ENCODE peak calls at places on chromosomes 3 and 15, in five cellular contexts. N, G, C, A and W are unnamed samples.

GRCh38 chr3:169387751-169388696 is 275.5 kb downstream of the MECOM start:
- DNase-seq in G (peak; percentile 25), C (peak; percentile 4), N (peak; percentile 22), A (no peak), W (peak; percentile 22)

GRCh38 chr3:73069187-73069586 is 7.7 kb downstream of the EBLN2 start:
- DNase-seq in N (no peak), C (no peak), A (no peak), G (no peak), W (no peak)

GRCh38 chr3:147397911-147398809 is 8.2 kb downstream of the ZIC4 start:
- DNase-seq in N (peak; percentile 64), A (no peak), C (no peak), G (peak; percentile 90), W (no peak)

GRCh38 chr3:134607054-134608022 is 43.5 kb downstream of the KY start:
- DNase-seq in A (no peak), G (no peak), N (no peak), C (no peak), W (no peak)

GRCh38 chr3:61848885-61849284 is 287.5 kb downstream of the PTPRG start:
- DNase-seq in N (no peak), C (no peak), A (no peak), G (no peak), W (peak; percentile 72)

GRCh38 chr3:110575702-110576101 is 495.9 kb upstream of the NECTIN3 start:
- DNase-seq in G (peak; percentile 20), A (no peak), C (no peak), N (no peak), W (no peak)

GRCh38 chr3:127081001-127081720 is 98.2 kb downstream of the PLXNA1 start:
- DNase-seq in C (no peak), N (no peak), G (no peak), A (no peak), W (no peak)

GRCh38 chr15:45919806-45920205 is 285.0 kb downstream of the SQOR start:
- DNase-seq in C (no peak), A (no peak), N (no peak), G (peak; percentile 2), W (peak; percentile 1)

GRCh38 chr15:40439461-40440299 is 1.1 kb upstream of the BAHD1 start:
- DNase-seq in A (peak; percentile 20), C (peak; percentile 24), G (peak; percentile 94), N (peak; percentile 77), W (peak; percentile 80)

GRCh38 chr3:124669470-124669869 is 60.8 kb upstream of the UMPS start:
- DNase-seq in G (no peak), A (no peak), C (no peak), N (no peak), W (peak; percentile 91)

GRCh38 chr15:96225642-96226259 is 104.7 kb upstream of the NR2F2 start:
- DNase-seq in G (no peak), A (no peak), C (no peak), N (peak; percentile 30), W (no peak)

GRCh38 chr3:46971151-46971550 is 5.4 kb downstream of the CCDC12 start:
- DNase-seq in G (no peak), C (no peak), A (no peak), N (no peak), W (no peak)
- TF ChIP-seq EZH2phosphoT487 in G (no peak), C (no peak), A (no peak), N (no peak), W (no peak)

DNA sequence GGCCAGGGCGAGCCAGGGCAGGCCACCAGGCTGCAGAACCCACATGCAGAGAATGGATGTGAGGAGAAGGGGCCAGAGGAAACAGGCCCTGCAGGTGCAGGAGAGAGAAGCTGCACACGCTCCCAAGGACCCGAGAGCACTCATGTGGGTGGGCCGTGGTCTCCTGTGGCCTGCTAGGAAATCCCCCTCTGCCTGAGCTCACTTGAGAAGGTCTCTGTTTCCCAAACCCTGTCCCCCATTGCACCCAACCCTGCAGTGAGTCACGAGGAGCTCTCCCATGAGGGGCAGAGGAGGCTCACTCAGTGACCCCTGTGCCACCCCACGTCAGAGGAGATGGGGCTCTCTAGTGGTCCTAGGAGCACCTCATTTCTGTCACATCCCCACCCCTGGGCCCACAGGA is 111.1 kb downstream of the KLF13 start:
- DNase-seq in C (no peak), G (no peak), N (no peak), A (peak; percentile 54), W (no peak)
- H3K4me1 ChIP-seq in C (peaks cover 34% of the 10 kb centered on the region), G (peaks cover 10% of the 10 kb centered on the region), N (peaks cover 4% of the 10 kb centered on the region), A (peaks cover 82% of the 10 kb centered on the region), W (peaks cover 43% of the 10 kb centered on the region)

GRCh38 chr3:138114988-138115971 is at the start of gene DZIP1L:
- DNase-seq in C (peak; percentile 38), G (peak; percentile 94), N (peak; percentile 90), A (no peak), W (peak; percentile 91)

GRCh38 chr3:138118863-138119766 is 3.7 kb upstream of the DZIP1L start:
- DNase-seq in C (peak; percentile 50), G (peak; percentile 93), A (peak; percentile 49), N (peak; percentile 77), W (peak; percentile 81)

GRCh38 chr3:138113309-138113708 is 2.1 kb downstream of the DZIP1L start:
- DNase-seq in G (peak; percentile 59), A (no peak), C (no peak), N (peak; percentile 40), W (peak; percentile 48)

GRCh38 chr3:138112362-138112761 is 3.0 kb downstream of the DZIP1L start:
- DNase-seq in A (no peak), G (no peak), N (no peak), C (no peak), W (peak; percentile 35)

DNA sequence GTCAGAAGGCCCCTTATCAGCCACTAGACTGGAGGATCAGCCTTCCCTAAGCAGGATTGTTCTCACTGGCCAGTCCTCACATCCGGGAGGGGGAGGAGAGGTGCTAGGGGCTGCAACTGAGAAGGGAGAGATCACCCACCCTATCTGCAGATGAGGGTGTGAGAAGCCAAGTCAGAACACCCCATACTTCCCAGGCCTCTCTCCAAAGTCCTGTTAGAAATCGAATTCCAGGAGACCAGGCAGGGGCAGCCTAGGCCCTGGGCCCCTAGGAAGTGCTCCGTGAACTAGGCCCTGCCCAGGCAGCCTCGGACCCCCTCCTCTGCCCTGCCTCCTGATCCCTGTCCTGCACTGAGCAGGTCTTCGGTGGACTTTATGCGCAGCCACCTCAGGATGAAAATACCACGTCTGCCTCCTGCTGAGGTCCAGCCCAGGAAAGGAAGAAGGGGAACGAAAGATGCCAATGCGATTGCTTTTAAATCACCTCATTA is 933 bp downstream of the DZIP1L start:
- DNase-seq in C (no peak), A (no peak), N (peak; percentile 48), G (peak; percentile 50), W (peak; percentile 51)
- TF ChIP-seq EZH2phosphoT487 in C (no peak), A (no peak), N (no peak), G (no peak), W (no peak)

GRCh38 chr3:195151866-195152526 is 119.0 kb downstream of the XXYLT1 start:
- DNase-seq in G (no peak), N (no peak), A (no peak), C (no peak), W (peak; percentile 88)

GRCh38 chr3:195150194-195151118 is 120.5 kb downstream of the XXYLT1 start:
- DNase-seq in G (peak; percentile 85), A (peak; percentile 64), N (peak; percentile 54), C (peak; percentile 74), W (peak; percentile 23)

GRCh38 chr3:195153121-195153520 is 117.8 kb downstream of the XXYLT1 start:
- DNase-seq in N (peak; percentile 71), A (no peak), C (no peak), G (peak; percentile 65), W (no peak)

GRCh38 chr3:195149292-195149691 is 121.7 kb downstream of the XXYLT1 start:
- DNase-seq in A (no peak), N (no peak), G (no peak), C (no peak), W (no peak)

GRCh38 chr3:195151402-195151801 is 119.6 kb downstream of the XXYLT1 start:
- DNase-seq in N (no peak), A (no peak), G (no peak), C (no peak), W (no peak)
- H3K4me1 ChIP-seq in N (peaks cover 61% of the 10 kb centered on the region), A (peaks cover 78% of the 10 kb centered on the region), G (peaks cover 78% of the 10 kb centered on the region), C (peaks cover 28% of the 10 kb centered on the region), W (peaks cover 35% of the 10 kb centered on the region)

DNA sequence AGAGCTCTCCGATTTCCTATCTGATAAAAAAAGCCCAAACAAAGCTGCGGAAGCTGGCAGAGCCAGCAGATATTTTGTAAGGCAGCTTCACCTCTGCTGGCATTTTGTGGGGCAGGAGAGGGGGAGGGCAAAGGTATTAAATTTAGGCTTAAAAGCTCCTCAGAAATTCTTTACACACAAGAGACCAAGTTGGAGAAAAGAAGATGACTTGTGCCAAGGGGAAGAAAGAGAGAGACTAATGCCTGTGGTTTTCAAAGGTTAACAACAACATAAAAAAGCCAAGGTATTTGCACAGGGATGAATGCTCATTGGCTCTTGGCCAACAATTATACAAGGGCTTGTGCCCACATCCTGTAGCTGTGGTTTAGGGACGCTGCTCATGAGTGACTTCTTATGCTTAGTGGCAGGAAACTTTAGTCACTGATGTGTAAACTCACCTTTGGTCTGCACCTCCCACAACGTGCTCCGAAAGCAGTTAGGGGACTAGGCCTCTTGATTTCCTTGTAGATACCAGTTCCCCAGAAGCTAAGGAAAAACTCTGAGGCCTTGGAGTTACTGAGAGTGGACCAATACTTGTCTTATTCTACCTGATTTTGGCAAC is 152.9 kb downstream of the TPRG1 start:
- DNase-seq in G (no peak), C (peak; percentile 100), N (no peak), A (peak; percentile 98), W (peak; percentile 78)
- TF ChIP-seq EZH2phosphoT487 in G (no peak), C (no peak), N (no peak), A (no peak), W (no peak)

GRCh38 chr15:78211189-78211921 is 23.0 kb downstream of the ACSBG1 start:
- DNase-seq in A (no peak), C (no peak), N (no peak), G (no peak), W (no peak)

GRCh38 chr15:78210349-78210717 is 24.0 kb downstream of the ACSBG1 start:
- DNase-seq in N (no peak), G (no peak), C (peak; percentile 51), A (no peak), W (no peak)

GRCh38 chr15:78208887-78209645 is 25.3 kb downstream of the ACSBG1 start:
- DNase-seq in A (no peak), N (no peak), G (no peak), C (no peak), W (peak; percentile 30)

GRCh38 chr15:78208341-78208844 is 26.0 kb downstream of the ACSBG1 start:
- DNase-seq in C (no peak), G (no peak), N (no peak), A (no peak), W (no peak)

DNA sequence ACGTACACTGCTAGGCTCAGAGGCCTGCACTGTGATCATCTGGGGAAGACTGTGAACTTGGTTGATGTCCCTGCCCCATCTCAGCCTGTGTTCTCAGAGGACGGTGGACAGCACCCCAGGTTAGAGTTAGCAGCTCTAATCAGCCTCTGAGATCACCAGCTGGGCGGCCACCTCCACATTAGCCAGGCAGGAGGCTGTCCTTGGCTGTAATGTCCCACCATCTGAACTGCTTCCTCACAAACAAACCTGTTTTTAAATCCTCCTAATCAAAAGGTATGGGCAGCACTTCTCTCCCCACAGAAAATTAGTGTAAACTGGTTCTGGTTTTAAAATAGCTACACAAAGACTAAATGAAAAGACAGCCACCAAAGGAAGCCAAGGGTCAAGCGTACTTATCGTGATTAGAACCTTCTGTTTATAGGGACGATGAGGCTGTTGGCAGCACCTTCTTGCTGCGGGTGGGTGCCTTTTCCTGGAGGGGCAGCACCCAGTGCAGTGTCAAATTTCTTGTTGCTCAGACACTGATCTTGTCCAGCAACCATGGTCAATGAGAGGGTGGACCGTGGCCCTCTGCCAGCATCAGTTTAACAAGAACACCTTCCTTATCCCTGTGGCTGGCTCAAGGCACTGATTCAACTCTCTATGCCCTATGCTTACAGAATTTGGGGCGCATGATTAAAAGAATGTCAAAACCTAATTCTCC is 24.6 kb downstream of the ACSBG1 start:
- DNase-seq in C (no peak), A (no peak), G (no peak), N (no peak), W (no peak)
- H3K4me1 ChIP-seq in C (peaks cover 9% of the 10 kb centered on the region), A (no peaks in the 10 kb centered on the region), G (peaks cover under 1% of the 10 kb centered on the region), N (no peaks in the 10 kb centered on the region), W (peaks cover 10% of the 10 kb centered on the region)

GRCh38 chr3:183377307-183377959 is 51.0 kb downstream of the MCF2L2 start:
- DNase-seq in G (no peak), N (no peak), A (no peak), C (peak; percentile 47), W (no peak)
- TF ChIP-seq EZH2phosphoT487 in G (no peak), N (no peak), A (no peak), C (no peak), W (no peak)